ENCODE peak calls at places on chromosomes 6 and 20, in nine cellular contexts. I, G, Q, D, N, Z, H, W and S are unnamed samples.

GRCh38 chr6:124223596-124223995 is 419.9 kb downstream of the NKAIN2 start:
- DNase-seq in Z (no peak), G (no peak), N (no peak), H (no peak), I (no peak), Q (peak), D (no peak), W (no peak), S (no peak)

GRCh38 chr20:46040902-46041535 is 12.0 kb downstream of the SLC12A5 start:
- DNase-seq in Q (peak), W (no peak), G (peak), H (no peak), I (peak), N (peak), Z (no peak), D (no peak), S (no peak)

GRCh38 chr6:37669306-37669705 is 28.4 kb downstream of the MDGA1 start:
- DNase-seq in Q (no peak), N (no peak), W (no peak), G (no peak), H (no peak), Z (no peak), D (no peak), I (no peak), S (no peak)

GRCh38 chr20:31815408-31816188 is 3.6 kb upstream of the MYLK2 start:
- DNase-seq in G (no peak), W (no peak), D (no peak), H (no peak), I (peak), Q (peak), N (no peak), Z (no peak), S (no peak)

GRCh38 chr20:17680836-17681740 is 954 bp downstream of the RRBP1 start:
- DNase-seq in I (peak), Z (peak), H (peak), G (peak), Q (peak), N (peak), D (peak), W (peak), S (peak)

GRCh38 chr6:27121640-27122039 is 125.9 kb upstream of the PRSS16 start:
- DNase-seq in G (no peak), H (no peak), D (no peak), N (no peak), Q (no peak), Z (no peak), I (no peak), W (no peak), S (no peak)

GRCh38 chr6:26105842-26106241 is 18.6 kb downstream of the HFE start:
- DNase-seq in W (no peak), D (no peak), Z (no peak), N (no peak), G (no peak), H (no peak), Q (no peak), I (no peak), S (no peak)

GRCh38 chr6:121549741-121550140 is 114.3 kb downstream of the GJA1 start:
- DNase-seq in H (no peak), Z (no peak), I (no peak), Q (no peak), G (no peak), N (no peak), W (peak), D (no peak), S (peak)

GRCh38 chr20:57323034-57323433 is 6.6 kb upstream of the SPO11 start:
- DNase-seq in Z (no peak), G (no peak), Q (peak), I (peak), W (peak), H (peak), D (no peak), N (peak), S (peak)

GRCh38 chr6:54519161-54519560 is 210.9 kb downstream of the TINAG start:
- DNase-seq in Q (no peak), D (no peak), N (no peak), G (no peak), W (no peak), Z (no peak), I (no peak), H (no peak), S (no peak)

GRCh38 chr6:116535109-116535508 is 10.4 kb downstream of the TRAPPC3L start:
- DNase-seq in N (no peak), D (no peak), G (no peak), H (no peak), I (no peak), Q (no peak), Z (no peak), W (peak), S (peak)

GRCh38 chr20:53942121-53942816 is 128.1 kb downstream of the BCAS1 start:
- DNase-seq in Z (no peak), W (no peak), I (peak), G (no peak), N (peak), H (no peak), Q (peak), D (no peak), S (no peak)

GRCh38 chr6:30646450-30647038 is 389 bp upstream of the C6orf136 start:
- DNase-seq in D (no peak), I (peak), W (no peak), Q (peak), Z (peak), G (peak), H (peak), N (peak), S (no peak)

GRCh38 chr6:159062564-159062945 is 17.8 kb upstream of the TAGAP start:
- DNase-seq in Q (no peak), H (no peak), I (peak), Z (no peak), G (no peak), W (no peak), D (no peak), N (no peak), S (no peak)

GRCh38 chr6:143187173-143187908 is 126.7 kb downstream of the AIG1 start:
- DNase-seq in Z (no peak), Q (no peak), W (peak), I (no peak), H (peak), G (no peak), D (no peak), N (no peak), S (peak)

GRCh38 chr20:3889489-3890409 is 562 bp downstream of the PANK2 start:
- DNase-seq in Q (peak), W (no peak), I (peak), Z (peak), H (peak), D (peak), N (no peak), G (peak), S (no peak)

GRCh38 chr6:107237992-107238660 is 122.8 kb upstream of the BEND3 start:
- DNase-seq in W (no peak), G (no peak), H (no peak), D (no peak), Q (no peak), I (no peak), N (no peak), Z (no peak), S (no peak)

GRCh38 chr6:126764104-126764503 is 354.4 kb upstream of the RSPO3 start:
- DNase-seq in G (no peak), H (no peak), Z (no peak), I (no peak), N (no peak), Q (no peak), W (no peak), D (no peak), S (no peak)

GRCh38 chr6:28803337-28803709 is 120.5 kb downstream of the TRIM27 start:
- DNase-seq in D (no peak), H (no peak), Q (no peak), N (no peak), I (no peak), W (no peak), Z (no peak), G (no peak), S (no peak)

GRCh38 chr6:562052-562676 is 94.7 kb downstream of the HUS1B start:
- DNase-seq in D (no peak), Q (no peak), G (peak), N (no peak), Z (no peak), I (no peak), H (no peak), W (no peak), S (no peak)

GRCh38 chr20:62088258-62089127 is 22.8 kb upstream of the TAF4 start:
- DNase-seq in D (no peak), I (peak), G (no peak), Z (no peak), H (no peak), Q (no peak), W (peak), N (no peak), S (peak)

GRCh38 chr20:51322164-51322707 is 220.3 kb downstream of the NFATC2 start:
- DNase-seq in H (no peak), N (no peak), I (peak), W (no peak), D (no peak), G (no peak), Q (peak), Z (no peak), S (no peak)

GRCh38 chr6:46443623-46444022 is 47.6 kb downstream of the RCAN2 start:
- DNase-seq in N (no peak), G (no peak), D (no peak), I (no peak), H (no peak), Z (no peak), Q (no peak), W (no peak), S (no peak)

GRCh38 chr6:46438245-46438644 is 53.0 kb downstream of the RCAN2 start:
- DNase-seq in Z (no peak), H (no peak), N (no peak), D (no peak), W (no peak), I (no peak), G (no peak), Q (no peak), S (no peak)

GRCh38 chr6:46440133-46440532 is 51.1 kb downstream of the RCAN2 start:
- DNase-seq in Q (no peak), H (no peak), I (no peak), Z (no peak), W (no peak), N (no peak), D (no peak), G (no peak), S (no peak)

DNA sequence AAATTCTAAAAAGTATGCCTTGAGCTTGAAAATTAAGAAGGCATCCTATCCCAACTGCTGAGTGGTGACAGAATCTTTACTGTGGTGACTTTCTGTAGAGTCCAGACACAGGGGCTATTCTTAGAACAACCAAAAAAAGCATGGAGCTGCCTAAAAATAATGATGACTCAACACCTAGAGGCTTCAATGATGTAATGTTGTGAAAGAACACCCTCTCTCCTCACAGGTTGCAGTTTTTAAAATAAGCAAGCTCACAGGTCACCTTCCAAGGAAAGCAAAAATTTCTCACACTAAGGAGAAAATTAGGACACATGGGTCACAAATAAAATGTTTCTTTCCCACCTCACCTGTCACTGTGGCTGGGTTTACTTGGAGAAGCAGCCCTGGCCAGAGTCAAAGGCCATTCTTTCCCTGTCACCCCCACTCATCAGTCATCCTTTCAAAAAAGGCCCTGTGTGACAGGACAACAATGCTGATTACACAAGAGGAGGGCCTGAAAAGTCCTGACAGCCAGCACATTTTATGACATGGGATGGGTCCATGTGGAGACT is 53.5 kb downstream of the RCAN2 start:
- DNase-seq in H (no peak), N (no peak), D (no peak), G (no peak), W (no peak), I (no peak), Z (no peak), Q (no peak), S (no peak)
- H3K27ac ChIP-seq in H (peak), N (no peak), D (no peak), G (no peak), W (peak), I (no peak), Z (no peak), Q (no peak), S (no peak)

DNA sequence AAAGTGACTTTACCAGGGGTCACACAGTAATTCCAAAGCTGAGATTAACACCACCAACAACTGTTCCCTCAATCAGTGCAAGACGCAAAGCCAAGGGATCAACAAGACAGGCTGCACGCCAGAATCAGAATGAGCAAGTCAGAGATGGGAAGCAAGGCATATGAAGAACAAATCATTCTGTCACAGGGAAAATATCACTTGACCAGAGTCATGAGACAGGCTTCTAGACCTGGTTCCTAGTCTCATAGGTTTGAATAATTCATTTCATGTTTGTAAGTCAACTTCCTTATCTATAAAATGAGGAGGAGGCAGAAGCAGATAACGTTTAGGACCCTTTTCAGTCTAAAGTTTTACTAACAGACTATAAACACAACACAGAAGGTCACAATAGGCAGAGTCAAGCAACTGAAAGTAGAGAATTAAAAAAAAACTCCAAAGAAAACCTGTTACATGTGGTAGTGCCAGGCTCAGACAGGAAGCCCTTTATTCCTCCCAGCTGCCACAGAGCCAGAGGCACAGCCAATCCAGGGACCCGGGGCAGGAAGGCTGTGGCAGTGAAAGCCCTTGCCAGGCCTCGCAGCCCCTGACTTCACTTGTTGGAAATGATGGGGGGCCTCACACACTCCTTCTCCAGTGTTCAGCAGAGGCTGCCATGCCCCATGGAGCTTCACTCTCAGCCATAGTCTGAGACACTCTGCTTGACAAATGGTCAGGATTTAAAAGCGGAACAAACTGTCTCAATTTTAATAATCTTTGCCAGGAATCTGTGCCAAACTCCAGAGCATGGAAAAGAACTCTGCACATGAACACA is 29.2 kb upstream of the DST start:
- DNase-seq in G (no peak), W (no peak), Q (no peak), D (no peak), Z (no peak), I (peak), H (peak), N (no peak), S (no peak)
- TF ChIP-seq CTCF in G (no peak), W (no peak), Q (no peak), D (no peak), Z (no peak), I (no peak), H (no peak), N (no peak), S (no peak)

DNA sequence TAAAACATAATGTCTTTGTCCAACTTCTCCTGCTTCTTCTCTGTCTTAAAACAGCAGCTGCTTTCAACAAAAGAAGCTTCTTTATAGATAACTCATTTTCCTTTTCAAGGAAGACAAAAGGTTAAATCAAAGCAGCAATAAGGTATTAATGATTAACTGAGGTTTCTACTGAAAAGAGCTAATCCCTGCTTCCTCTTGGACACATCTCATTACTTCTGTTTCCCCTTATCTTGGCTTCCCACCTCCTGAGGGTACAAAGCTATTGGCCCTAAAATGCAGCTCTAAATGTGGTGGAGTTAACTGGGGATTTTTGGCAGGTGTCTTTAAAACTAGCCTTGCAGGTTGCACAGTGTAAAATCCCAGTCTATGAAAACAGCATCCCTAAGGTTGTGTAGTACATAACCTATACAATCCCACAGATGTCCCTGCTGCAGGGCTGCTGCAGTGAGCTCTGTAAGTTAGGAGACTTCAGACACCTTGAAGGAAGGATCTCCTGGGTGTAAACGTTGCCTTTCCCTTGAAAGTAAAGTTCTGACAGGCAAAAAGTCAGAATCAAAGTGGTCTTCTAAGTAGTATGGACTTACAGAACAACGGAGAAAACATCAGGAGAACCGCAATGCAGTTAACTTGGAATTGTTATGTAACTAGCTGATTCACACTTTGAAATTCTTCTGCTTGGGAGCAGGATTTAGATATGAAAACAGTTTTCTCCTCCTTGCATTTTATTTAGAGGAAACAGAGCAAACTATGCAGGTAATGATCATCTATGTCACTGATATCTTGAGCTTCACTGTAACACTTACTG is 71.7 kb upstream of the TRAF3IP2 start:
- DNase-seq in G (no peak), N (peak), H (no peak), D (no peak), Q (no peak), I (no peak), Z (no peak), W (no peak), S (no peak)
- H3K27ac ChIP-seq in G (peak), N (peak), H (no peak), D (no peak), Q (no peak), I (no peak), Z (no peak), W (no peak), S (no peak)

GRCh38 chr6:86937219-86938079 is at the start of gene HTR1E:
- DNase-seq in G (peak), Q (peak), W (no peak), I (peak), Z (no peak), H (no peak), D (peak), N (peak), S (no peak)
- TF ChIP-seq CTCF in G (peak), Q (peak), W (peak), I (peak), Z (peak), H (peak), D (peak), N (peak), S (peak)

DNA sequence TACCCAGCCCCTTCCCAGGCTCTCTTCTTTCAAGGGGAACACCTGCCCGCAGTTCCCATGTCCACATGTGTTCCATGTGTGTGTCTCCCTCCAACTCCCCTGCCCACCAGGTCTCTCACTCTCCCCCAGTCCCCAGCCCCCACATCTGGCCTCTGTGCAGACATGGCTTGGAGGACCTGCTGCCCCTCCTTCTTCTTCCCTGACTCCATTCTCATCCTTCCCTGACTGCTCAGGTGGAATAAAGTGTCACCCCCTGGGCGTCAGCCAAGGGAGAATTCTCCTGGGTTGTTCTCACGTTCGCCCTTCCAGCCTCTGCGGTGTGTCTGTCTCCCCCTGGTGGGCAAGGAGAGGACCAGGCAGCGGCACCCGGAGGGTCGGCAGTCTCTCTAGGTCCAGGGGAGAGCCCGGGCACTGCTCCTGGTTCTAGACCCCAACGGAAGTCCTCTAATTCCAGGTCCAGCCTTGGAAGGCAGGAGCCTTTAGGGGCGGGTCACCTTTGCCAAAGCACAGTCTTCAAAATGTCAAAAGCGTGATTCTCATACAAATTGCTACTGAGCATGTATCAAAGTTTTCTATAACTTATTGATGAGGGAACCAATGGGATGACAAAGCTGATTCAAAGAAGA is 50.5 kb downstream of the EBF4 start:
- DNase-seq in N (peak), D (peak), W (no peak), G (peak), H (no peak), Z (no peak), Q (peak), I (peak), S (peak)
- H3K27ac ChIP-seq in N (no peak), D (no peak), W (no peak), G (no peak), H (no peak), Z (no peak), Q (no peak), I (no peak), S (no peak)

GRCh38 chr6:14472964-14473363 is 355.4 kb downstream of the CD83 start:
- DNase-seq in N (no peak), Z (no peak), Q (no peak), I (no peak), H (no peak), W (no peak), G (no peak), D (no peak), S (no peak)

GRCh38 chr6:14475306-14475705 is 357.7 kb downstream of the CD83 start:
- DNase-seq in N (no peak), Q (no peak), I (no peak), G (no peak), D (no peak), H (no peak), Z (no peak), W (no peak), S (no peak)

GRCh38 chr6:14476793-14477531 is 359.4 kb downstream of the CD83 start:
- DNase-seq in W (no peak), Q (no peak), D (no peak), G (peak), I (no peak), Z (peak), N (no peak), H (peak), S (no peak)

GRCh38 chr6:14477559-14477958 is 360.0 kb downstream of the CD83 start:
- DNase-seq in Q (no peak), D (no peak), I (no peak), Z (no peak), H (no peak), G (no peak), N (no peak), W (no peak), S (no peak)

DNA sequence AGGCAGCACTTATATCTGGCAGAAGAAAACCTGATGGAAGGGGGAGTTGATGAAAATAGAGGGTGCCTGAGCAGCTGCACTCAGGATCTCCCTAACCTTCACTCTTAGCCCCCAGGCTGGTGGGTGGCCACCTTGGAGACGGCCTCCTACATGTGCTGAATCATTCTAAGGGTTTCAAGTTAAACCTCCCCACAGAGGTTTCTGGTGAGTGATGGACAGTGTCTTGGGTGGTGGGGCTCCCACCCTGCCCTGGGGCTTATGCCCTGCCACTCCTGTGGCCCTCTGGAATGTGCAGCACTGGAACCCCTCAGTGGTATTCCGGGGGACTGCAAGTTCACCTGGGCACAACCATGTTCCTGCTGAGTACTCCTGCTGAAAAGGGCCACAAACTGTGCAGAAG is 357.2 kb downstream of the CD83 start:
- DNase-seq in Q (no peak), D (no peak), W (no peak), G (no peak), H (no peak), N (no peak), I (no peak), Z (no peak), S (no peak)
- TF ChIP-seq CTCF in Q (peak), D (no peak), W (no peak), G (no peak), H (no peak), N (no peak), I (peak), Z (no peak), S (peak)